ENCODE peak calls at places on chromosomes 2 and 18, in nine cellular contexts. One of them, this sample, is unnamed. For H3K36me3 and H3K4me1, the result is how much of the 10 kb centered on the place peaks cover.

GRCh38 chr2:217935245-217935879 is 67.4 kb downstream of the TNS1 start:
- DNase-seq in IMR-90: peak
- DNase-seq in stomach: no peak
- DNase-seq in mammary epithelial cell: no peak
- DNase-seq in left ventricle myocardium inferior: peak
- DNase-seq in cardiac muscle cell: no peak
- DNase-seq in upper lobe of right lung: no peak
- DNase-seq in Karpas-422: no peak
- DNase-seq in astrocyte: peak
- DNase-seq in this sample: no peak

GRCh38 chr18:80143876-80144275 is 34.8 kb downstream of the ADNP2 start:
- DNase-seq in IMR-90: peak
- DNase-seq in stomach: no peak
- DNase-seq in mammary epithelial cell: peak
- DNase-seq in left ventricle myocardium inferior: no peak
- DNase-seq in cardiac muscle cell: no peak
- DNase-seq in upper lobe of right lung: no peak
- DNase-seq in Karpas-422: no peak
- DNase-seq in astrocyte: peak
- DNase-seq in this sample: no peak

GRCh38 chr2:62118160-62118559 is 77.8 kb upstream of the B3GNT2 start:
- DNase-seq in IMR-90: peak
- DNase-seq in stomach: no peak
- DNase-seq in mammary epithelial cell: no peak
- DNase-seq in left ventricle myocardium inferior: no peak
- DNase-seq in cardiac muscle cell: no peak
- DNase-seq in upper lobe of right lung: no peak
- DNase-seq in Karpas-422: no peak
- DNase-seq in astrocyte: peak
- DNase-seq in this sample: peak

GRCh38 chr2:120935339-120936313 is 200.0 kb downstream of the GLI2 start:
- DNase-seq in IMR-90: peak
- DNase-seq in stomach: peak
- DNase-seq in mammary epithelial cell: no peak
- DNase-seq in left ventricle myocardium inferior: no peak
- DNase-seq in cardiac muscle cell: peak
- DNase-seq in upper lobe of right lung: no peak
- DNase-seq in Karpas-422: no peak
- DNase-seq in astrocyte: peak
- DNase-seq in this sample: no peak

GRCh38 chr18:73235491-73235890 is 367.7 kb upstream of the NETO1 start:
- DNase-seq in IMR-90: peak
- DNase-seq in stomach: no peak
- DNase-seq in mammary epithelial cell: peak
- DNase-seq in left ventricle myocardium inferior: no peak
- DNase-seq in cardiac muscle cell: peak
- DNase-seq in upper lobe of right lung: no peak
- DNase-seq in Karpas-422: no peak
- DNase-seq in astrocyte: peak
- DNase-seq in this sample: no peak

GRCh38 chr18:68991281-68991680 is 193.4 kb downstream of the CCDC102B start:
- DNase-seq in IMR-90: peak
- DNase-seq in stomach: no peak
- DNase-seq in mammary epithelial cell: no peak
- DNase-seq in left ventricle myocardium inferior: no peak
- DNase-seq in cardiac muscle cell: no peak
- DNase-seq in upper lobe of right lung: no peak
- DNase-seq in Karpas-422: no peak
- DNase-seq in astrocyte: peak
- DNase-seq in this sample: no peak

GRCh38 chr18:3513481-3513880 is 63.5 kb downstream of the TGIF1 start:
- DNase-seq in IMR-90: no peak
- DNase-seq in stomach: no peak
- DNase-seq in mammary epithelial cell: no peak
- DNase-seq in left ventricle myocardium inferior: no peak
- DNase-seq in cardiac muscle cell: no peak
- DNase-seq in upper lobe of right lung: no peak
- DNase-seq in Karpas-422: peak
- DNase-seq in astrocyte: no peak
- DNase-seq in this sample: no peak

GRCh38 chr18:8701546-8702118 is 3.7 kb upstream of the MTCL1 start:
- DNase-seq in IMR-90: peak
- DNase-seq in stomach: no peak
- DNase-seq in mammary epithelial cell: peak
- DNase-seq in left ventricle myocardium inferior: no peak
- DNase-seq in cardiac muscle cell: no peak
- DNase-seq in upper lobe of right lung: no peak
- DNase-seq in Karpas-422: no peak
- DNase-seq in astrocyte: peak
- DNase-seq in this sample: no peak

GRCh38 chr2:62440281-62440946 is 65.6 kb downstream of the TMEM17 start:
- DNase-seq in IMR-90: no peak
- DNase-seq in stomach: no peak
- DNase-seq in mammary epithelial cell: no peak
- DNase-seq in left ventricle myocardium inferior: no peak
- DNase-seq in cardiac muscle cell: no peak
- DNase-seq in upper lobe of right lung: no peak
- DNase-seq in Karpas-422: no peak
- DNase-seq in astrocyte: no peak
- DNase-seq in this sample: no peak

GRCh38 chr2:237497820-237498128 is 10.7 kb downstream of the MLPH start:
- DNase-seq in IMR-90: peak
- DNase-seq in stomach: no peak
- DNase-seq in mammary epithelial cell: no peak
- DNase-seq in left ventricle myocardium inferior: no peak
- DNase-seq in cardiac muscle cell: no peak
- DNase-seq in upper lobe of right lung: peak
- DNase-seq in Karpas-422: no peak
- DNase-seq in astrocyte: no peak
- DNase-seq in this sample: no peak

GRCh38 chr18:7273301-7273911 is 42.5 kb downstream of the LRRC30 start:
- DNase-seq in IMR-90: peak
- DNase-seq in stomach: peak
- DNase-seq in mammary epithelial cell: peak
- DNase-seq in left ventricle myocardium inferior: peak
- DNase-seq in cardiac muscle cell: no peak
- DNase-seq in upper lobe of right lung: peak
- DNase-seq in Karpas-422: no peak
- DNase-seq in astrocyte: peak
- DNase-seq in this sample: no peak

GRCh38 chr2:42567806-42568429 is 514 bp upstream of the MTA3 start:
- DNase-seq in IMR-90: no peak
- DNase-seq in stomach: peak
- DNase-seq in mammary epithelial cell: no peak
- DNase-seq in left ventricle myocardium inferior: no peak
- DNase-seq in cardiac muscle cell: peak
- DNase-seq in upper lobe of right lung: no peak
- DNase-seq in Karpas-422: peak
- DNase-seq in astrocyte: no peak
- DNase-seq in this sample: peak

GRCh38 chr18:34120294-34120693 is 104.4 kb downstream of the NOL4 start:
- DNase-seq in IMR-90: no peak
- DNase-seq in stomach: no peak
- DNase-seq in mammary epithelial cell: no peak
- DNase-seq in left ventricle myocardium inferior: no peak
- DNase-seq in cardiac muscle cell: no peak
- DNase-seq in upper lobe of right lung: no peak
- DNase-seq in Karpas-422: no peak
- DNase-seq in astrocyte: peak
- DNase-seq in this sample: no peak

GRCh38 chr2:147869934-147870333 is 25.1 kb downstream of the ACVR2A start:
- DNase-seq in IMR-90: no peak
- DNase-seq in stomach: no peak
- DNase-seq in mammary epithelial cell: no peak
- DNase-seq in left ventricle myocardium inferior: no peak
- DNase-seq in cardiac muscle cell: no peak
- DNase-seq in upper lobe of right lung: no peak
- DNase-seq in Karpas-422: no peak
- DNase-seq in astrocyte: no peak
- DNase-seq in this sample: no peak

GRCh38 chr2:30349691-30350090 is 97.4 kb upstream of the LCLAT1 start:
- DNase-seq in IMR-90: no peak
- DNase-seq in stomach: no peak
- DNase-seq in mammary epithelial cell: no peak
- DNase-seq in left ventricle myocardium inferior: no peak
- DNase-seq in cardiac muscle cell: no peak
- DNase-seq in upper lobe of right lung: no peak
- DNase-seq in Karpas-422: no peak
- DNase-seq in astrocyte: peak
- DNase-seq in this sample: no peak

GRCh38 chr18:45802814-45803492 is 22.5 kb upstream of the SIGLEC15 start:
- DNase-seq in IMR-90: peak
- DNase-seq in stomach: no peak
- DNase-seq in mammary epithelial cell: peak
- DNase-seq in left ventricle myocardium inferior: no peak
- DNase-seq in cardiac muscle cell: no peak
- DNase-seq in upper lobe of right lung: no peak
- DNase-seq in Karpas-422: peak
- DNase-seq in astrocyte: peak
- DNase-seq in this sample: no peak

GRCh38 chr2:32652555-32653209 is 24.8 kb downstream of the TTC27 start:
- DNase-seq in IMR-90: peak
- DNase-seq in stomach: no peak
- DNase-seq in mammary epithelial cell: no peak
- DNase-seq in left ventricle myocardium inferior: no peak
- DNase-seq in cardiac muscle cell: no peak
- DNase-seq in upper lobe of right lung: no peak
- DNase-seq in Karpas-422: no peak
- DNase-seq in astrocyte: peak
- DNase-seq in this sample: no peak
- H3K36me3 ChIP-seq in IMR-90: under half
- H3K36me3 ChIP-seq in stomach: under half
- H3K36me3 ChIP-seq in mammary epithelial cell: under half
- H3K36me3 ChIP-seq in left ventricle myocardium inferior: under half
- H3K36me3 ChIP-seq in cardiac muscle cell: under half
- H3K36me3 ChIP-seq in upper lobe of right lung: under half
- H3K36me3 ChIP-seq in Karpas-422: under half
- H3K36me3 ChIP-seq in astrocyte: under half
- H3K36me3 ChIP-seq in this sample: under half

GRCh38 chr2:46118656-46119338 is 178.4 kb upstream of the EPAS1 start:
- DNase-seq in IMR-90: no peak
- DNase-seq in stomach: no peak
- DNase-seq in mammary epithelial cell: no peak
- DNase-seq in left ventricle myocardium inferior: no peak
- DNase-seq in cardiac muscle cell: no peak
- DNase-seq in upper lobe of right lung: no peak
- DNase-seq in Karpas-422: no peak
- DNase-seq in astrocyte: peak
- DNase-seq in this sample: no peak
- H3K4me1 ChIP-seq in IMR-90: under half
- H3K4me1 ChIP-seq in stomach: under half
- H3K4me1 ChIP-seq in mammary epithelial cell: under half
- H3K4me1 ChIP-seq in left ventricle myocardium inferior: half or more
- H3K4me1 ChIP-seq in cardiac muscle cell: under half
- H3K4me1 ChIP-seq in upper lobe of right lung: under half
- H3K4me1 ChIP-seq in Karpas-422: under half
- H3K4me1 ChIP-seq in astrocyte: under half
- H3K4me1 ChIP-seq in this sample: under half

GRCh38 chr2:202221873-202222272 is 16.5 kb downstream of the SUMO1 start:
- DNase-seq in IMR-90: peak
- DNase-seq in stomach: no peak
- DNase-seq in mammary epithelial cell: no peak
- DNase-seq in left ventricle myocardium inferior: no peak
- DNase-seq in cardiac muscle cell: peak
- DNase-seq in upper lobe of right lung: no peak
- DNase-seq in Karpas-422: no peak
- DNase-seq in astrocyte: peak
- DNase-seq in this sample: no peak
- H3K36me3 ChIP-seq in IMR-90: under half
- H3K36me3 ChIP-seq in stomach: under half
- H3K36me3 ChIP-seq in mammary epithelial cell: under half
- H3K36me3 ChIP-seq in left ventricle myocardium inferior: under half
- H3K36me3 ChIP-seq in cardiac muscle cell: under half
- H3K36me3 ChIP-seq in upper lobe of right lung: under half
- H3K36me3 ChIP-seq in Karpas-422: under half
- H3K36me3 ChIP-seq in astrocyte: under half
- H3K36me3 ChIP-seq in this sample: under half

GRCh38 chr2:9252002-9252357 is 45.4 kb downstream of the ASAP2 start:
- DNase-seq in IMR-90: no peak
- DNase-seq in stomach: no peak
- DNase-seq in mammary epithelial cell: no peak
- DNase-seq in left ventricle myocardium inferior: no peak
- DNase-seq in cardiac muscle cell: no peak
- DNase-seq in upper lobe of right lung: no peak
- DNase-seq in Karpas-422: no peak
- DNase-seq in astrocyte: no peak
- DNase-seq in this sample: no peak

GRCh38 chr2:9250498-9251153 is 44.0 kb downstream of the ASAP2 start:
- DNase-seq in IMR-90: no peak
- DNase-seq in stomach: peak
- DNase-seq in mammary epithelial cell: peak
- DNase-seq in left ventricle myocardium inferior: no peak
- DNase-seq in cardiac muscle cell: no peak
- DNase-seq in upper lobe of right lung: no peak
- DNase-seq in Karpas-422: no peak
- DNase-seq in astrocyte: no peak
- DNase-seq in this sample: no peak

GRCh38 chr2:9250091-9250490 is 43.5 kb downstream of the ASAP2 start:
- DNase-seq in IMR-90: no peak
- DNase-seq in stomach: no peak
- DNase-seq in mammary epithelial cell: peak
- DNase-seq in left ventricle myocardium inferior: no peak
- DNase-seq in cardiac muscle cell: no peak
- DNase-seq in upper lobe of right lung: no peak
- DNase-seq in Karpas-422: no peak
- DNase-seq in astrocyte: no peak
- DNase-seq in this sample: no peak

GRCh38 chr2:9249036-9249800 is 42.6 kb downstream of the ASAP2 start:
- DNase-seq in IMR-90: peak
- DNase-seq in stomach: peak
- DNase-seq in mammary epithelial cell: peak
- DNase-seq in left ventricle myocardium inferior: no peak
- DNase-seq in cardiac muscle cell: no peak
- DNase-seq in upper lobe of right lung: no peak
- DNase-seq in Karpas-422: no peak
- DNase-seq in astrocyte: peak
- DNase-seq in this sample: no peak

DNA sequence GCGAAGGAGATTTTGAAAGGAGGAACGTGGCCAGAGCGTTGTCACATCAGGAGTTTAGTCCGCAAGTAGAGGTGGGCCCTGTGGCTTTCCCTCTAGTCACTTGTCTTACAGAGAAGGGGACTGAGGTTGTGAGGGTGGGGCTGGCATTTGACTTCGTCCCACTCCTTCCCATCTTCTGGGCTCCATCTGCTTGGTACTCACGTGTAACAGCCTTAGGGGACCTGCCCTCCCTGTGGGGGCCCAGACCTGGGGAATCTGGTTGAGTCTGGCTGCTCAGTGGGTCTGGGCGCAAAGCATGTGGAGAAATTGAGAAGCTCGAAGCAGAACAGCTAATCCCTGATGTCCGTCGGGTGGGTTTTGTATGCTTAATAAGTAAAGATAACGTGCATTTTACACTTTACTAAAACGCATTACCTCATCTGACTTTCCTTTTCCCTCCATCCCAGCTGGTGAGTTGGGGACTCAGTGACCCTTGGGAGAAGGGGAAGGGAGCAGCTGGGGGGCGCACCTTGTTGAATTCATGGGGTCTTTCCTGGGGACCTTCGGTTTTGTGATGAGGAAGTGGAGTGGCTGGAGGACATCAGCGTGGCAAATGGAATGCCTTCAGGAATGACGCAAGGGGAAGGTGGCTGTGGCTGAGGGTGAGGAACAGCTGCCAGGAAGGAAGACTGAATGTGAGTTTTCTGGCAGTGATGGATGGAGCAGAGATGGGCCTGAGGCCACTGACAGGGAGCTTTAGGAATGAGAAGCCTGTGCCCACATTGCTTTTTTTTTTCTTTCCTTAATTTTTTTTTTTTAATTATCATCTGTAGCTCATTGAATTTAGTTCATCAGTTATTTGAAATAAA is 44.8 kb downstream of the ASAP2 start:
- DNase-seq in IMR-90: peak
- DNase-seq in stomach: peak
- DNase-seq in mammary epithelial cell: peak
- DNase-seq in left ventricle myocardium inferior: no peak
- DNase-seq in cardiac muscle cell: no peak
- DNase-seq in upper lobe of right lung: no peak
- DNase-seq in Karpas-422: no peak
- DNase-seq in astrocyte: peak
- DNase-seq in this sample: no peak
- H3K4me1 ChIP-seq in IMR-90: under half
- H3K4me1 ChIP-seq in stomach: under half
- H3K4me1 ChIP-seq in mammary epithelial cell: half or more
- H3K4me1 ChIP-seq in left ventricle myocardium inferior: half or more
- H3K4me1 ChIP-seq in cardiac muscle cell: under half
- H3K4me1 ChIP-seq in upper lobe of right lung: under half
- H3K4me1 ChIP-seq in Karpas-422: under half
- H3K4me1 ChIP-seq in astrocyte: half or more
- H3K4me1 ChIP-seq in this sample: under half

This sample was measured in HAP-1.